ENCODE peak calls at places on chromosomes 7 and 10, in five cellular contexts. J is tibial artery, P is PC-9, E is lower lobe of right lung, R is colonic mucosa. Y is an unnamed sample. For H3K36me3 and H3K4me1, the result is how much of the 10 kb centered on the place peaks cover.

GRCh38 chr10:80137031-80137712 is 4.6 kb downstream of the PLAC9 start:
- DNase-seq in J (peak), P (no peak), E (no peak), R (no peak), Y (peak)

GRCh38 chr7:21731977-21732376 is 189.1 kb downstream of the DNAH11 start:
- DNase-seq in J (no peak), P (no peak), E (no peak), R (no peak), Y (no peak)

GRCh38 chr10:77332256-77332655 is 305.4 kb downstream of the KCNMA1 start:
- DNase-seq in J (no peak), P (no peak), E (no peak), R (no peak), Y (no peak)

GRCh38 chr10:122102867-122103525 is 114.0 kb downstream of the TACC2 start:
- DNase-seq in J (no peak), P (no peak), E (no peak), R (no peak), Y (no peak)

GRCh38 chr10:62083868-62084267 is 182.4 kb downstream of the ARID5B start:
- DNase-seq in J (peak), P (peak), E (no peak), R (peak), Y (no peak)

GRCh38 chr10:9331583-9332008 is 1277.1 kb downstream of the GATA3 start:
- DNase-seq in J (no peak), P (no peak), E (no peak), R (no peak), Y (no peak)

GRCh38 chr7:38558786-38559185 is 72.4 kb downstream of the AMPH start:
- DNase-seq in J (no peak), P (no peak), E (no peak), R (no peak), Y (no peak)

GRCh38 chr7:39605087-39605486 is 18.3 kb upstream of the RALA start:
- DNase-seq in J (no peak), P (no peak), E (no peak), R (no peak), Y (no peak)

GRCh38 chr10:102352066-102352715 is 43.3 kb upstream of the NFKB2 start:
- DNase-seq in J (peak), P (peak), E (peak), R (peak), Y (no peak)

GRCh38 chr10:75049316-75050285 is 61.9 kb upstream of the SAMD8 start:
- DNase-seq in J (no peak), P (no peak), E (no peak), R (no peak), Y (no peak)

GRCh38 chr7:122415510-122415909 is 111.0 kb upstream of the FEZF1 start:
- DNase-seq in J (no peak), P (no peak), E (no peak), R (no peak), Y (no peak)

GRCh38 chr10:112006831-112007230 is 176.7 kb downstream of the GPAM start:
- DNase-seq in J (no peak), P (no peak), E (no peak), R (no peak), Y (no peak)

GRCh38 chr7:133635541-133635940 is 382.7 kb downstream of the EXOC4 start:
- DNase-seq in J (no peak), P (no peak), E (no peak), R (no peak), Y (no peak)

GRCh38 chr7:100034871-100035510 is 14.6 kb upstream of the ZSCAN21 start:
- DNase-seq in J (no peak), P (no peak), E (no peak), R (no peak), Y (no peak)

GRCh38 chr10:52451817-52452216 is 137.7 kb downstream of the DKK1 start:
- DNase-seq in J (no peak), P (peak), E (no peak), R (no peak), Y (no peak)

GRCh38 chr7:10325395-10325794 is 648.3 kb upstream of the PHF14 start:
- DNase-seq in J (no peak), P (no peak), E (no peak), R (no peak), Y (no peak)

GRCh38 chr7:24819916-24820689 is 62.8 kb upstream of the GSDME start:
- DNase-seq in J (peak), P (peak), E (peak), R (peak), Y (peak)

GRCh38 chr10:113049881-113050280 is 99.8 kb downstream of the TCF7L2 start:
- DNase-seq in J (no peak), P (no peak), E (no peak), R (no peak), Y (no peak)

GRCh38 chr10:7562026-7562425 is 104.7 kb downstream of the ITIH5 start:
- DNase-seq in J (no peak), P (no peak), E (no peak), R (no peak), Y (no peak)

GRCh38 chr7:55593515-55594318 is 21.4 kb upstream of the VOPP1 start:
- DNase-seq in J (peak), P (peak), E (peak), R (peak), Y (no peak)

GRCh38 chr10:101139421-101139911 is 8.4 kb downstream of the TLX1 start:
- DNase-seq in J (no peak), P (no peak), E (no peak), R (no peak), Y (no peak)

GRCh38 chr10:974038-974784 is 14.0 kb upstream of the GTPBP4 start:
- DNase-seq in J (no peak), P (peak), E (peak), R (no peak), Y (no peak)

GRCh38 chr10:70619271-70620019 is 16.9 kb upstream of the PRF1 start:
- DNase-seq in J (no peak), P (no peak), E (no peak), R (no peak), Y (no peak)

GRCh38 chr10:85557077-85557476 is 809.5 kb downstream of the GRID1 start:
- DNase-seq in J (no peak), P (no peak), E (no peak), R (no peak), Y (no peak)

GRCh38 chr10:21278491-21279216 is 246.8 kb downstream of the SKIDA1 start:
- DNase-seq in J (peak), P (peak), E (peak), R (peak), Y (peak)

GRCh38 chr7:91083855-91084644 is 180.2 kb upstream of the FZD1 start:
- DNase-seq in J (peak), P (no peak), E (no peak), R (no peak), Y (no peak)

GRCh38 chr10:132538031-132538789 is 623 bp downstream of the INPP5A start:
- DNase-seq in J (peak), P (no peak), E (peak), R (no peak), Y (peak)

GRCh38 chr10:113104071-113104470 is 154.0 kb downstream of the TCF7L2 start:
- DNase-seq in J (no peak), P (no peak), E (no peak), R (no peak), Y (no peak)

GRCh38 chr7:68700414-68700813 is 897.9 kb upstream of the AUTS2 start:
- DNase-seq in J (no peak), P (no peak), E (no peak), R (no peak), Y (peak)

GRCh38 chr7:157309990-157310668 is 26.7 kb upstream of the DNAJB6 start:
- DNase-seq in J (no peak), P (peak), E (no peak), R (no peak), Y (no peak)

GRCh38 chr7:5332579-5332978 is 49.8 kb downstream of the SLC29A4 start:
- DNase-seq in J (no peak), P (no peak), E (no peak), R (no peak), Y (no peak)
- H3K36me3 ChIP-seq in J (half or more), P (under half), E (half or more), R (under half), Y (under half)

DNA sequence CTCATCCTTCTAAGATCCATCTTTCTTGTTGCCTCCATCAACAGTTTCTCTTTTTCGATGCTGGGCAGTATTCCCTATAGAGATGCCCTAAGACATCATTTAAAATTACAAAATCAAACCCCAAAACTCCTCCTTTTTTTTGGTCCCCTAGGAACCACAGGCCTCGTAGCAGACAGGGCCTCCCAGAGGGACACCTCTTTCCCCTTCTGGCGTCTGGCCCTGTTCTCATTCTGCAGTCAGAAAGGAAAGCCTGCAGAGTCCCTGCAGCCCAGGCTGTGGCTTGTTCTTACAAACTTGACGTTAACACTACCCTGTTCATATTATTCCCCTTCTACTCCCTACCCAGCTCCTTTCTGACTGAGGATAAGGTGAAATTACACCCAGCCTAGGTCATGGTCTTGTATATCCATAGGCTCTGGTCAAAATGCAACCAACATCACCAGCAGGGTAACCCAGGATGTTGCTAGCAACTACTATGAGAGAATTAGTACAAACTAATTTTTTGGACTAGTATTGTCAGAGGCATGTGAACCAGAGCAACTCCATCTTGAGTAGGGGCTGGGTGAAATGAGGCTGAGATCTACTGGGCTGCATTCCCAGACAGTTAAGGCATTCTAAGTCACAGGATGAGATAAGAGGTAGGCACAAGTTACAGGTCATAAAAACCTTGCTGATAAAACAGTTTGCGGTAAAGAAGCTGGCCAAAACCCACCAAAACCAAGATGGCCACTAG is 3.5 kb upstream of the EPHA1 start:
- DNase-seq in J (no peak), P (no peak), E (no peak), R (no peak), Y (no peak)
- H3K4me1 ChIP-seq in J (under half), P (under half), E (under half), R (under half), Y (under half)

GRCh38 chr10:129680661-129681344 is 213.8 kb downstream of the MGMT start:
- DNase-seq in J (no peak), P (no peak), E (no peak), R (no peak), Y (no peak)

GRCh38 chr10:129676014-129676413 is 209.0 kb downstream of the MGMT start:
- DNase-seq in J (no peak), P (no peak), E (no peak), R (no peak), Y (no peak)

GRCh38 chr10:129677377-129677927 is 210.4 kb downstream of the MGMT start:
- DNase-seq in J (no peak), P (no peak), E (no peak), R (no peak), Y (no peak)

GRCh38 chr10:129679207-129679606 is 212.2 kb downstream of the MGMT start:
- DNase-seq in J (no peak), P (no peak), E (no peak), R (no peak), Y (no peak)

DNA sequence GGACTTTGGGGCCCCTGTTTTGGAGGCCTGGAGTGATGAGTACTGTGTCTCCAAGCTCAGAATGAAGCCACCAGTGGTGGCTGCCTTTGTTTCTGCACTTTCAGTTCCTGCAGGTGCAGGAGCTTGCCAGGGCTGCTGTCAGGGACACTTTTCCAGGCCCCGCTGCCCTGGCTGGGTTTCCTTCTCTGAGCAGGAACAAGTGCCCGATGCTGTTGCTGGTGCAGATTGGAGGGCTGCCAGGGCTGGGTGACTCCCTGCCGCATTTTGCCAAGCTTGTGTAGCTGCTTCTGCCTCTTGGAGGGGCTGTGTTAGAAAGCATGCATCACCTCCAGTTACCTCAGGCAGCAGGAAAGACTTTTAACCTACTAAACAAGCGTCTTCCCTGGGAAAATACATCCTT is 211.1 kb downstream of the MGMT start:
- DNase-seq in J (no peak), P (no peak), E (no peak), R (no peak), Y (no peak)
- H3K36me3 ChIP-seq in J (under half), P (under half), E (under half), R (under half), Y (under half)

GRCh38 chr10:124740374-124741280 is 3.6 kb downstream of the FAM53B start:
- DNase-seq in J (peak), P (no peak), E (peak), R (peak), Y (peak)
- H3K4me1 ChIP-seq in J (under half), P (under half), E (half or more), R (under half), Y (half or more)

Y was measured in gastrocnemius medialis.